ENCODE peak calls at places on chromosomes 1 and 21, in seven cellular contexts. V is SJSA1; Z is tibial nerve; B is left ventricle myocardium inferior; E is CD8-positive, alpha-beta memory T cell; M is CD8-positive, alpha-beta T cell; Q is mucosa of descending colon. O is an unnamed sample. For H3K4me1, the result is how much of the 10 kb centered on the place peaks cover.

GRCh38 chr1:151167116-151167515 is 1.2 kb downstream of the SCNM1 start:
- DNase-seq in Z (no peak), E (no peak), Q (no peak), V (no peak), M (no peak), B (no peak), O (no peak)

GRCh38 chr1:119374208-119374877 is 5.8 kb downstream of the HAO2 start:
- DNase-seq in B (no peak), M (no peak), V (peak), E (no peak), Z (no peak), Q (no peak), O (no peak)

GRCh38 chr21:33543505-33544129 is 779 bp downstream of the SON start:
- DNase-seq in Z (no peak), Q (peak), B (peak), M (no peak), E (no peak), V (no peak), O (peak)

GRCh38 chr1:86648255-86648654 is 56.1 kb upstream of the SH3GLB1 start:
- DNase-seq in Q (no peak), B (no peak), M (no peak), V (peak), Z (no peak), E (no peak), O (no peak)

GRCh38 chr1:192005976-192006375 is 152.3 kb upstream of the RGS18 start:
- DNase-seq in E (no peak), Q (no peak), V (no peak), M (no peak), B (no peak), Z (no peak), O (no peak)

GRCh38 chr1:162846256-162847212 is 14.4 kb downstream of the CCDC190 start:
- DNase-seq in Z (no peak), E (no peak), M (no peak), B (no peak), V (peak), Q (no peak), O (peak)

GRCh38 chr1:149888160-149888998 is 11.0 kb upstream of the BOLA1 start:
- DNase-seq in V (peak), M (peak), E (no peak), Z (peak), Q (peak), B (peak), O (peak)

GRCh38 chr1:246203180-246203579 is 303.9 kb downstream of the SMYD3 start:
- DNase-seq in E (no peak), V (no peak), M (no peak), Q (no peak), Z (no peak), B (no peak), O (no peak)

GRCh38 chr1:91529856-91530255 is 29.2 kb downstream of the CDC7 start:
- DNase-seq in Z (no peak), M (no peak), Q (no peak), E (no peak), B (no peak), V (peak), O (peak)

GRCh38 chr21:32143222-32143939 is 135.5 kb downstream of the MIS18A start:
- DNase-seq in M (no peak), Q (no peak), V (peak), Z (peak), E (no peak), B (peak), O (no peak)

GRCh38 chr1:60129916-60130315 is 56.3 kb upstream of the C1orf87 start:
- DNase-seq in E (no peak), Z (no peak), V (no peak), M (no peak), B (no peak), Q (no peak), O (no peak)

GRCh38 chr21:46550511-46550941 is 54.4 kb downstream of the S100B start:
- DNase-seq in M (peak), V (no peak), E (peak), Q (no peak), Z (no peak), B (no peak), O (no peak)

GRCh38 chr1:167229719-167230385 is 9.2 kb downstream of the POU2F1 start:
- DNase-seq in V (no peak), Q (no peak), Z (no peak), E (no peak), M (no peak), B (no peak), O (no peak)

GRCh38 chr1:36088265-36088576 is 471 bp upstream of the ADPRS start:
- DNase-seq in V (no peak), E (no peak), Z (no peak), M (no peak), B (no peak), Q (no peak), O (no peak)

GRCh38 chr21:34020005-34020847 is 53.2 kb upstream of the MRPS6 start:
- DNase-seq in Z (no peak), V (no peak), E (no peak), Q (no peak), B (no peak), M (no peak), O (peak)

GRCh38 chr1:232678185-232678886 is 48.4 kb upstream of the SIPA1L2 start:
- DNase-seq in M (no peak), Z (no peak), V (no peak), B (no peak), Q (no peak), E (no peak), O (no peak)

GRCh38 chr1:30707412-30708360 is 15.7 kb downstream of the MATN1 start:
- DNase-seq in B (peak), Q (peak), E (peak), M (no peak), V (peak), Z (peak), O (peak)

GRCh38 chr1:219427989-219428388 is 184.9 kb downstream of the ZC3H11B start:
- DNase-seq in Z (no peak), B (no peak), V (no peak), Q (no peak), E (no peak), M (no peak), O (peak)

GRCh38 chr1:59703918-59704378 is 110.8 kb upstream of the HOOK1 start:
- DNase-seq in E (no peak), Z (no peak), Q (no peak), V (peak), B (no peak), M (no peak), O (no peak)

GRCh38 chr1:31302749-31303441 is 6.1 kb downstream of the ZCCHC17 start:
- DNase-seq in V (no peak), B (no peak), Z (no peak), Q (no peak), M (no peak), E (no peak), O (no peak)

GRCh38 chr1:115768549-115768948 is at the start of gene CASQ2:
- DNase-seq in B (peak), M (no peak), Q (no peak), Z (no peak), E (no peak), V (no peak), O (no peak)

GRCh38 chr1:180901221-180901990 is 11.3 kb upstream of the KIAA1614 start:
- DNase-seq in V (no peak), Q (no peak), E (no peak), Z (no peak), M (no peak), B (no peak), O (no peak)

GRCh38 chr1:152003846-152004442 is 10.3 kb upstream of the S100A10 start:
- DNase-seq in M (no peak), Z (no peak), B (no peak), E (no peak), Q (no peak), V (no peak), O (peak)

GRCh38 chr1:51234721-51235425 is 1.2 kb upstream of the RNF11 start:
- DNase-seq in Q (peak), V (peak), M (no peak), B (peak), Z (peak), E (no peak), O (peak)

GRCh38 chr1:245591346-245592082 is 436.7 kb downstream of the KIF26B start:
- DNase-seq in E (no peak), M (no peak), Z (no peak), Q (no peak), V (no peak), B (no peak), O (no peak)

GRCh38 chr1:234848972-234849641 is 239.1 kb upstream of the IRF2BP2 start:
- DNase-seq in B (no peak), M (no peak), Z (no peak), E (no peak), V (peak), Q (no peak), O (no peak)

GRCh38 chr1:89701746-89702241 is 68.9 kb downstream of the LRRC8C start:
- DNase-seq in Q (no peak), M (no peak), E (no peak), B (no peak), V (no peak), Z (no peak), O (no peak)

GRCh38 chr21:41776778-41777177 is 9.9 kb upstream of the RIPK4 start:
- DNase-seq in B (no peak), E (no peak), V (no peak), Q (no peak), M (no peak), Z (no peak), O (no peak)

GRCh38 chr21:34004984-34005383 is 68.4 kb upstream of the MRPS6 start:
- DNase-seq in M (no peak), V (no peak), B (peak), Z (no peak), Q (no peak), E (no peak), O (no peak)

GRCh38 chr1:160781914-160782689 is 13.9 kb upstream of the LY9 start:
- DNase-seq in Q (no peak), B (no peak), V (no peak), Z (no peak), E (no peak), M (no peak), O (no peak)

GRCh38 chr1:171877711-171878110 is 36.4 kb downstream of the DNM3 start:
- DNase-seq in M (no peak), V (no peak), B (no peak), Z (no peak), E (no peak), Q (no peak), O (no peak)

GRCh38 chr1:154502066-154502741 is at the start of the genes SHE and TDRD10:
- DNase-seq in E (no peak), M (no peak), Z (no peak), V (no peak), B (peak), Q (peak), O (no peak)

GRCh38 chr21:45136927-45137611 is 62.7 kb downstream of the ADARB1 start:
- DNase-seq in B (peak), Z (peak), M (peak), V (peak), Q (peak), E (peak), O (peak)
- H3K4me1 ChIP-seq in B (under half), Z (under half), M (under half), V (under half), Q (under half), E (under half), O (under half)

GRCh38 chr21:16116798-16117197 is 387.0 kb downstream of the USP25 start:
- DNase-seq in B (no peak), Z (no peak), V (no peak), E (no peak), M (no peak), Q (no peak), O (no peak)

GRCh38 chr21:16116067-16116466 is 386.3 kb downstream of the USP25 start:
- DNase-seq in V (no peak), M (no peak), Q (no peak), B (no peak), E (no peak), Z (no peak), O (no peak)

GRCh38 chr21:16115461-16115860 is 385.7 kb downstream of the USP25 start:
- DNase-seq in Z (no peak), M (no peak), E (no peak), B (no peak), V (no peak), Q (no peak), O (no peak)

GRCh38 chr21:16117331-16117730 is 387.5 kb downstream of the USP25 start:
- DNase-seq in Q (no peak), E (no peak), B (no peak), V (no peak), M (no peak), Z (no peak), O (no peak)

GRCh38 chr21:16113052-16113715 is 383.4 kb downstream of the USP25 start:
- DNase-seq in E (no peak), Z (no peak), Q (no peak), V (no peak), M (no peak), B (no peak), O (no peak)
- H3K4me1 ChIP-seq in E (under half), Z (under half), Q (under half), V (under half), M (under half), B (under half), O (under half)

GRCh38 chr1:226981386-226981817 is 41.3 kb downstream of the COQ8A start:
- DNase-seq in E (no peak), Z (no peak), M (no peak), Q (no peak), B (no peak), V (no peak), O (no peak)

GRCh38 chr1:226982451-226983177 is 42.5 kb downstream of the COQ8A start:
- DNase-seq in M (no peak), Q (no peak), B (no peak), V (no peak), Z (no peak), E (no peak), O (no peak)

GRCh38 chr1:226983247-226983997 is 43.3 kb downstream of the COQ8A start:
- DNase-seq in Q (no peak), Z (no peak), B (no peak), M (no peak), V (no peak), E (no peak), O (no peak)

GRCh38 chr1:226980565-226981385 is 40.7 kb downstream of the COQ8A start:
- DNase-seq in Z (no peak), Q (no peak), B (peak), M (no peak), E (no peak), V (no peak), O (no peak)

DNA sequence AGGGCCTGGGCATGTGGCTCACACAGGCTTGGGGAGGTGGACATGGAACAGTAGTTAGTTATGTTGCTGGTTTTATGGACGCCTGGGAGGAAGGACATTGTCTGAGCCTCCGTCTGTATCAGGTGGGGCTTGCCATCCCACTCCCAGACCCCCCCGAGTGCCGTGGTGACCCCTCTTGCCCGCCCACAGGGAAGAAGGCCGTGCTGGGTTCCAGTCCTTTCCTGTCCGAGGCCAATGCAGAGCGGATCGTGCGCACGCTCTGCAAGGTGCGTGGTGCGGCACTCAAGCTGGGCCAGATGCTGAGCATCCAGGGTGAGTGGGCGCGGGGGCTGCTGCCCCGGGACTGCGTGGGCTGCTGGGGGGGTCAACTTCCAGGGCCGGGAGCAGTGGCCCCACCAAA is 41.7 kb downstream of the COQ8A start:
- DNase-seq in M (no peak), Q (no peak), E (no peak), B (no peak), V (no peak), Z (no peak), O (no peak)
- H3K4me1 ChIP-seq in M (under half), Q (under half), E (under half), B (half or more), V (under half), Z (under half), O (under half)

DNA sequence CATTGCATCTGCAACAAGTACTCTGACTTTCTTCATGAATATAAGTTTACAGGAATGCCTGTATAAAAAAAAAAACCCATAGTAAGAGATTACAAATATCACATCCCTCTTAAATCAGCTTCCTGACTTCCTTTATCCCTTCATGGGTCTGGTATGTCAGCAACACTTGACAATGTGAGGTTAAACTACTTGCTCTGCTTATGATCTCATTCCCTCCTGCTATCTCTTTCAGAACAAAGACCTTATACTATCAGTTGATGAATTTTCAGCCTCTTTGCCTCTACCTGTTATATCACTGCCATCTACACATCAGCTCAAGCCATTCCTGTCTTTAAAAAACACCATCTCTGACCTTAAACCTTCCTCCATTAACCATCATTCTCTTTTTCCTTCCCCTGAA is 130.9 kb upstream of the SAMSN1 start:
- DNase-seq in M (no peak), Q (no peak), E (no peak), V (no peak), Z (no peak), B (no peak), O (no peak)
- H3K4me1 ChIP-seq in M (under half), Q (under half), E (under half), V (under half), Z (under half), B (under half), O (under half)

GRCh38 chr1:27004471-27005165 is 8.0 kb downstream of the TENT5B start:
- DNase-seq in V (no peak), B (no peak), Z (no peak), M (no peak), Q (no peak), E (no peak), O (peak)
- H3K4me1 ChIP-seq in V (under half), B (half or more), Z (under half), M (under half), Q (under half), E (under half), O (under half)

GRCh38 chr1:19387045-19387467 is 74.9 kb downstream of the SLC66A1 start:
- DNase-seq in V (no peak), M (no peak), B (no peak), E (no peak), Q (peak), Z (no peak), O (no peak)
- H3K4me1 ChIP-seq in V (under half), M (under half), B (half or more), E (under half), Q (under half), Z (under half), O (under half)

O was measured in SJCRH30.